ENCODE peak calls at places on chromosomes 5 and 9, in four cellular contexts. T, N, S and G are unnamed samples.

GRCh38 chr9:89878687-89879086 is 273.9 kb downstream of the GADD45G start:
- DNase-seq in N (no peak), T (no peak), S (peak; percentile 44), G (no peak)

GRCh38 chr5:28156981-28157380 is 1118.6 kb upstream of the CDH9 start:
- DNase-seq in N (peak; percentile 66), S (no peak), T (peak; percentile 40), G (no peak)

GRCh38 chr5:169253071-169253470 is 47.9 kb downstream of the SLIT3 start:
- DNase-seq in N (no peak), S (no peak), T (no peak), G (no peak)

GRCh38 chr9:133257398-133258053 is 17.5 kb downstream of the ABO start:
- DNase-seq in N (no peak), T (no peak), S (peak; percentile 27), G (no peak)

GRCh38 chr9:117545846-117546245 is 131.0 kb upstream of the ASTN2 start:
- DNase-seq in S (no peak), N (no peak), T (no peak), G (no peak)

GRCh38 chr9:129866373-129867137 is 31.3 kb downstream of the USP20 start:
- DNase-seq in S (no peak), N (no peak), T (no peak), G (no peak)

GRCh38 chr9:70539007-70539406 is 124.5 kb upstream of the KLF9 start:
- DNase-seq in T (no peak), S (no peak), N (no peak), G (no peak)

GRCh38 chr5:61329729-61330128 is 2.3 kb upstream of the ZSWIM6 start:
- DNase-seq in N (peak; percentile 61), T (no peak), S (no peak), G (no peak)

GRCh38 chr5:168969341-168969863 is 331.5 kb downstream of the SLIT3 start:
- DNase-seq in S (no peak), N (no peak), T (no peak), G (no peak)